ENCODE peak calls at places on chromosomes 1 and 21, in four cellular contexts. One of them, this sample, is unnamed.

GRCh38 chr1:39061951-39062350 is 35.8 kb downstream of the NDUFS5 start:
- DNase-seq in CD8-positive, alpha-beta T cell: no peak
- DNase-seq in psoas muscle: no peak
- DNase-seq in GM23248: no peak
- DNase-seq in this sample: no peak

GRCh38 chr1:111030590-111030989 is 66.9 kb upstream of the LRIF1 start:
- DNase-seq in CD8-positive, alpha-beta T cell: peak; percentile 56
- DNase-seq in psoas muscle: no peak
- DNase-seq in GM23248: peak; percentile 64
- DNase-seq in this sample: no peak

GRCh38 chr21:38942617-38943245 is 137.0 kb downstream of the ETS2 start:
- DNase-seq in GM23248: no peak
- DNase-seq in psoas muscle: no peak
- DNase-seq in CD8-positive, alpha-beta T cell: no peak
- DNase-seq in this sample: no peak

GRCh38 chr1:111739984-111740765 is 980 bp upstream of the INKA2 start:
- DNase-seq in GM23248: peak; percentile 88
- DNase-seq in CD8-positive, alpha-beta T cell: no peak
- DNase-seq in psoas muscle: peak; percentile 86
- DNase-seq in this sample: no peak

GRCh38 chr1:86061660-86062059 is 94.9 kb downstream of the COL24A1 start:
- DNase-seq in psoas muscle: no peak
- DNase-seq in GM23248: no peak
- DNase-seq in CD8-positive, alpha-beta T cell: no peak
- DNase-seq in this sample: no peak

GRCh38 chr1:35085421-35085820 is 6.2 kb downstream of the ZMYM1 start:
- DNase-seq in GM23248: peak; percentile 9
- DNase-seq in CD8-positive, alpha-beta T cell: no peak
- DNase-seq in psoas muscle: no peak
- DNase-seq in this sample: peak; percentile 60

GRCh38 chr1:244053831-244054230 is 2.7 kb downstream of the ZBTB18 start:
- DNase-seq in CD8-positive, alpha-beta T cell: no peak
- DNase-seq in psoas muscle: no peak
- DNase-seq in GM23248: no peak
- DNase-seq in this sample: no peak

GRCh38 chr1:175628548-175629317 is 114.7 kb downstream of the TNR start:
- DNase-seq in CD8-positive, alpha-beta T cell: no peak
- DNase-seq in GM23248: no peak
- DNase-seq in psoas muscle: peak; percentile 66
- DNase-seq in this sample: no peak

GRCh38 chr1:204400893-204401510 is 10.6 kb downstream of the PPP1R15B start:
- DNase-seq in psoas muscle: no peak
- DNase-seq in CD8-positive, alpha-beta T cell: no peak
- DNase-seq in GM23248: no peak
- DNase-seq in this sample: no peak

GRCh38 chr21:39556176-39556575 is 56.6 kb upstream of the B3GALT5 start:
- DNase-seq in CD8-positive, alpha-beta T cell: no peak
- DNase-seq in psoas muscle: no peak
- DNase-seq in GM23248: no peak
- DNase-seq in this sample: no peak

GRCh38 chr1:61463220-61463619 is 261.7 kb downstream of the TM2D1 start:
- DNase-seq in CD8-positive, alpha-beta T cell: no peak
- DNase-seq in psoas muscle: no peak
- DNase-seq in GM23248: no peak
- DNase-seq in this sample: no peak

DNA sequence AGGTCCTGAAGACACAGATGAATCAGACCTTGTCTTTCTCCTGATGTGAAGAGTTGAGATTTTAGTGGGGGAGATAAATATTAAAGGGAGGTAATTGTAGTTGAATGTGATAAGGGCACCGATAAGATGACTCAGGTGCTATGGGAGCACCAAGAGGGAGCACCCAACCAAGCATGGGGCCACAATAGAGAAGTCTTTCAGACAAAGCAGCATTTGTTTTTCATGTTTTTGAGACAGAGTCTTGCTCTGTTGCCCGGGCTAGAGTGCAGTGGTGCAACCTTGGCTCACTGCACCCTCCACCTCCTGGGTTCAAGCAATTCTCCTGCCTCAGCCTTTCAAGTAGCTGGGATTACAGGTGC is 16.2 kb downstream of the SZT2 start:
- DNase-seq in psoas muscle: no peak
- DNase-seq in GM23248: no peak
- DNase-seq in CD8-positive, alpha-beta T cell: no peak
- DNase-seq in this sample: no peak
- H3K27ac ChIP-seq in psoas muscle: no peak overlapping the region
- H3K27ac ChIP-seq in GM23248: no peak overlapping the region
- H3K27ac ChIP-seq in CD8-positive, alpha-beta T cell: no peak overlapping the region
- H3K27ac ChIP-seq in this sample: no peak overlapping the region

DNA sequence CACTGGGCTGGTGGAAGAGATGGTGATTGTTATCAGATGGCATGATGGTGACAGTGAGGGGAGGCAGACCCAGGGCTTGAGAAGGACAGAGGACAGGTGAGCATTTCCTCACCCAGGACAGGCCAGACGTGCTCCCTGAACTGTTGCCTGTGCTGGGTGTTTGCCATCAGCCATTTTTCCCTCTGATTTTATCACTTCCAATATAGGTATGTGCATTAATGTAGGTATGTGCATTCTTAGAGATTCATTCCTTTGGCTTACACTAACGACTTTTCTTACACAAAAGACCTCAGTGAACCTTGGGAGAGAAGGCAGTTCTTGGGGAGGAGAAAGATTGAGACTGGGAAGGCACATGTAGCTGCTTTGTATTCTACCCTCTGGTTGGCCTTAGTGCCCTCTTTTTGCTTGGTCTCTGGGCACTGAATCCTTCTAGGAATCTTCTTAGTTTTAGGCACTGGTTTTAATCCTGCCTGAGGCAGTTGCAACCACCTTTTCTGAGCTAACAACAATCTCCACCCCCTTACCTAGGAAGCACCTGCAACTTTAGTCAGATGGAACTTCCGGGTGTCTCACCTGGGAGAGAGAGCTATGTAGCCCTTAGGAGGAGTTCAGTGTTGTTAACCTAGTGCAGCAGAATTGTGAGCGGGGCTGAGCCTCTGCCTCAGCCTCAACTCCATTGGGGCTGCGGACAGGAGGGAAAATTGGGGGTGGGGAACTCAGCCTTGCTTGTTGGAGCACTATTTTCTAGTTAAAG is 30.9 kb downstream of the C1orf116 start:
- DNase-seq in CD8-positive, alpha-beta T cell: no peak
- DNase-seq in GM23248: no peak
- DNase-seq in psoas muscle: no peak
- DNase-seq in this sample: no peak
- H3K27ac ChIP-seq in CD8-positive, alpha-beta T cell: no peak overlapping the region
- H3K27ac ChIP-seq in GM23248: no peak overlapping the region
- H3K27ac ChIP-seq in psoas muscle: no peak overlapping the region
- H3K27ac ChIP-seq in this sample: peak overlapping the region; percentile 98

DNA sequence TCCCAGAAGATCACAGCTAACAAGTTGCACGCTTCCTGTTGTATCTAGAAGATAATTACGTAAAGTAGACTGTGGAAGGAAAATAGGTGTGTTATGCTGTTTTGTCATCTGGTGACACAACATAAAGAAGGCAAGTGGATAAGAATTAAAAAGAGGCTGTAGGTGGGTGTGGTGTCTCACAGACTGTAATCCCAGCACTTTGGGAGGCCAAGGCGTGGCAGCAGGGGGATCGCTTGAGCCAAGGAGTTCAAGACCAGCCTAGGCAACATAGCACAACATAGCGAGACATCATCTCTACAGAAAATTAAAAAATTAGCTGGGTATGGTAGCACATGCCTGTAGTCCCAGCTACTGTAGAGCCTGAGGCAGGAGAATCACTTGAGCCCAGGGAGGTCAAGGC is 17.9 kb upstream of the ZNF281 start:
- DNase-seq in GM23248: no peak
- DNase-seq in psoas muscle: no peak
- DNase-seq in CD8-positive, alpha-beta T cell: no peak
- DNase-seq in this sample: no peak
- H3K27ac ChIP-seq in GM23248: peak overlapping the region; percentile 83
- H3K27ac ChIP-seq in psoas muscle: no peak overlapping the region
- H3K27ac ChIP-seq in CD8-positive, alpha-beta T cell: no peak overlapping the region
- H3K27ac ChIP-seq in this sample: no peak overlapping the region

GRCh38 chr21:35025206-35026152 is 23.6 kb downstream of the RUNX1 start:
- DNase-seq in GM23248: no peak
- DNase-seq in psoas muscle: no peak
- DNase-seq in CD8-positive, alpha-beta T cell: no peak
- DNase-seq in this sample: no peak

GRCh38 chr21:35027558-35028450 is 21.3 kb downstream of the RUNX1 start:
- DNase-seq in psoas muscle: no peak
- DNase-seq in CD8-positive, alpha-beta T cell: no peak
- DNase-seq in GM23248: peak; percentile 12
- DNase-seq in this sample: no peak

GRCh38 chr21:35028451-35028757 is 20.7 kb downstream of the RUNX1 start:
- DNase-seq in psoas muscle: no peak
- DNase-seq in GM23248: no peak
- DNase-seq in CD8-positive, alpha-beta T cell: no peak
- DNase-seq in this sample: no peak

GRCh38 chr21:35026153-35026499 is 23.0 kb downstream of the RUNX1 start:
- DNase-seq in GM23248: no peak
- DNase-seq in psoas muscle: no peak
- DNase-seq in CD8-positive, alpha-beta T cell: no peak
- DNase-seq in this sample: no peak

DNA sequence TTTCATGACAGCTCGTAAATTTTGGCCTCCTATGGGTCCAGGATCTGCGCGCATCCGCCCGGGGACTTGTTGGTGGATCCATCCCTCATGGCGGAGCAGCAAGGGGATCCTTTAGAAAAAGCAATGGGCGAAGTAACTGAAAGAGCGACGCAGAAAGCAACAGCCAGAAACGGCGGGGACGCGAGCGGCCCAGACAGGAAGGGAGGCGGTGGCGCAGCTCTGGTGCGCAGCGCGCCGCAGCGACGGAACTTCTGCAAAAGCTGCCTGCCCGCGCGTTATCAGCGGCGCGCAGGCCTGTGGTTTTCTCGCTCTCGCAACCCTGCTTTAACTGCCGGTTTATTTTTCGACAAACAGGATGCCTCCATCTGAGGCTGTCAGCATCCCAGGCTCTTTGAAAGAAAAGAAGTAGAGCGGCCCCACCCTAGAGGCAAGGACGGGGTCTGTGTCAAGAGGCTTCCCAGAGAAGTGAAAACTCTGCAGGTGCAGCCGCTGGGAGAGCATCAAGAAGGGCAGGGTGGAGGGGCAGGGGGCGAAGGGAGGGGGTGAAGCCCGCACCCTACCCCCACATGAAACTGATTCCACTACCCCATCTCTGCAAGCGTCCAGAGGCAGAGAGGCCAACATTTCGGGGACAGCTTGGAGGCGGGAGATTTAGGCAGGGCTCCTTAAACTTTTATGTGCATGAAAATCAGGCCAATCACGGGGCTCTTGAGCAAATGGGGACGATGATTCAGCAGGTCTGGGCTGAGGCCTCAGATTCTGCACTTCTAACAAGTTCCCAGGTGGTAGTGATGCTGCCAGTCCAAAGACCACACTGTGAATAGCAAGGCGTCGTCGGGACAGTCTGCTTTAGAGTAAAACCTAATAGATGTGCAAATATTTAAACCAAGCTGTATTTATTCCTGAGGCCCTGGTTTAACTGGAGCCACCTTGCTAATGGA is 22.2 kb downstream of the RUNX1 start:
- DNase-seq in CD8-positive, alpha-beta T cell: peak; percentile 88
- DNase-seq in psoas muscle: peak; percentile 76
- DNase-seq in GM23248: peak; percentile 18
- DNase-seq in this sample: no peak
- H3K27ac ChIP-seq in CD8-positive, alpha-beta T cell: peak overlapping the region; percentile 74
- H3K27ac ChIP-seq in psoas muscle: no peak overlapping the region
- H3K27ac ChIP-seq in GM23248: no peak overlapping the region
- H3K27ac ChIP-seq in this sample: no peak overlapping the region

GRCh38 chr1:115655307-115655664 is 13.5 kb downstream of the VANGL1 start:
- DNase-seq in CD8-positive, alpha-beta T cell: no peak
- DNase-seq in psoas muscle: no peak
- DNase-seq in GM23248: no peak
- DNase-seq in this sample: peak; percentile 50
- H3K27ac ChIP-seq in CD8-positive, alpha-beta T cell: no peak overlapping the region
- H3K27ac ChIP-seq in psoas muscle: no peak overlapping the region
- H3K27ac ChIP-seq in GM23248: no peak overlapping the region
- H3K27ac ChIP-seq in this sample: peak overlapping the region; percentile 72

GRCh38 chr1:8311068-8311718 is 6.7 kb upstream of the SLC45A1 start:
- DNase-seq in CD8-positive, alpha-beta T cell: no peak
- DNase-seq in psoas muscle: no peak
- DNase-seq in GM23248: no peak
- DNase-seq in this sample: no peak
- H3K27ac ChIP-seq in CD8-positive, alpha-beta T cell: no peak overlapping the region
- H3K27ac ChIP-seq in psoas muscle: no peak overlapping the region
- H3K27ac ChIP-seq in GM23248: no peak overlapping the region
- H3K27ac ChIP-seq in this sample: no peak overlapping the region

GRCh38 chr1:177746168-177746567 is 223.7 kb downstream of the SEC16B start:
- DNase-seq in GM23248: no peak
- DNase-seq in psoas muscle: no peak
- DNase-seq in CD8-positive, alpha-beta T cell: no peak
- DNase-seq in this sample: no peak
- H3K27ac ChIP-seq in GM23248: no peak overlapping the region
- H3K27ac ChIP-seq in psoas muscle: no peak overlapping the region
- H3K27ac ChIP-seq in CD8-positive, alpha-beta T cell: no peak overlapping the region
- H3K27ac ChIP-seq in this sample: no peak overlapping the region

GRCh38 chr1:25891606-25892005 is 14.6 kb downstream of the STMN1 start:
- DNase-seq in GM23248: no peak
- DNase-seq in psoas muscle: no peak
- DNase-seq in CD8-positive, alpha-beta T cell: no peak
- DNase-seq in this sample: no peak
- H3K27ac ChIP-seq in GM23248: peak overlapping the region; percentile 98
- H3K27ac ChIP-seq in psoas muscle: no peak overlapping the region
- H3K27ac ChIP-seq in CD8-positive, alpha-beta T cell: no peak overlapping the region
- H3K27ac ChIP-seq in this sample: peak overlapping the region; percentile 93

DNA sequence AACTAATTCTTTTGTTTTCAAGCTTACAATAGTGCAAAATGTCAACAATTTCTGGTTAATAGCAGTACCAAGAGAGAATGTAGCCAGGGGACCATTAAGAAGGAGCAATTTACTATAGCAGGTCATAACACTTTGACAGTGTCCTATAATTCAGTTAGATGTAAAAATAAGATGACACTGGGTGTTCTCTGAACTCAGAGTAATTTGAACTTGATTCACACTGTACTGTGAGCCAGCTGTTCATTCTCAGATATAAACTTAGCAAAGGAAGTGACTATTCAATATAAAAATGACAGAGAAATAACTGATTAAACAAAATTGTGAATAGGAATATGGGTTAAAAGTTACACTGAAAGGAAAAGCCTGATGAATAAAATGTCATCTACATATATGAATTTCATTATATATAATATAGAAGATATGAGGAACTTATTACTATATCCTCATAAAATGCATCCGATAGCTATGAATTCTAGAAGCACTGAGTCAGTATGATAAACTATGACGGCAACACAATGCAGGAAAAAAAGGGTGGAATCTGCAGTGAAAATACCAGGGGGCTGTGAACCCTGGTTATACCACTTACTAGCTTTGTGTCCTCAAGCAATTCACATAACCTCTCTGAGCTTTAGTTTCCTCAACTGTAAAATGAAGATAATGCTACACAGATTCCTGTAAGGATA is 135.8 kb downstream of the ACBD6 start:
- DNase-seq in CD8-positive, alpha-beta T cell: no peak
- DNase-seq in psoas muscle: no peak
- DNase-seq in GM23248: peak; percentile 13
- DNase-seq in this sample: no peak
- H3K27ac ChIP-seq in CD8-positive, alpha-beta T cell: no peak overlapping the region
- H3K27ac ChIP-seq in psoas muscle: no peak overlapping the region
- H3K27ac ChIP-seq in GM23248: no peak overlapping the region
- H3K27ac ChIP-seq in this sample: no peak overlapping the region